ENCODE peak calls at places on chromosome 4, in five cellular contexts. Q is ovary, L is right lobe of liver, D is cardiac muscle cell, W is HCT116. U is an unnamed sample.

GRCh38 chr4:22552802-22553201 is 36.9 kb upstream of the ADGRA3 start:
- DNase-seq in Q (no peak), L (no peak), D (no peak), W (no peak), U (no peak)

GRCh38 chr4:74933562-74934015 is 673 bp downstream of the PARM1 start:
- DNase-seq in Q (no peak), L (no peak), D (peak), W (no peak), U (no peak)

GRCh38 chr4:181796502-181796901 is 446.7 kb upstream of the TENM3 start:
- DNase-seq in Q (no peak), L (no peak), D (no peak), W (no peak), U (peak)

GRCh38 chr4:162582180-162582579 is 418.4 kb upstream of the FSTL5 start:
- DNase-seq in Q (no peak), L (no peak), D (no peak), W (no peak), U (no peak)

GRCh38 chr4:54403700-54404453 is 174.8 kb downstream of the PDGFRA start:
- DNase-seq in Q (no peak), L (no peak), D (no peak), W (no peak), U (no peak)

GRCh38 chr4:87973283-87974169 is 2.0 kb upstream of the SPP1 start:
- DNase-seq in Q (peak), L (peak), D (peak), W (peak), U (no peak)

GRCh38 chr4:182738283-182739047 is 178.7 kb downstream of the DCTD start:
- DNase-seq in Q (no peak), L (no peak), D (no peak), W (no peak), U (no peak)

GRCh38 chr4:122100508-122100907 is 51.6 kb upstream of the BLTP1 start:
- DNase-seq in Q (no peak), L (no peak), D (no peak), W (no peak), U (no peak)

GRCh38 chr4:174105202-174105601 is 178.3 kb downstream of the FBXO8 start:
- DNase-seq in Q (no peak), L (no peak), D (no peak), W (no peak), U (no peak)

GRCh38 chr4:112563431-112564200 is 47.6 kb upstream of the NEUROG2 start:
- DNase-seq in Q (no peak), L (no peak), D (no peak), W (no peak), U (no peak)

GRCh38 chr4:86496094-86497060 is 97.7 kb upstream of the PTPN13 start:
- DNase-seq in Q (peak), L (no peak), D (peak), W (peak), U (no peak)

GRCh38 chr4:106421441-106422296 is 53.1 kb upstream of the GIMD1 start:
- DNase-seq in Q (no peak), L (no peak), D (peak), W (no peak), U (no peak)

GRCh38 chr4:149638073-149638472 is 177.6 kb downstream of the IQCM start:
- DNase-seq in Q (no peak), L (no peak), D (no peak), W (no peak), U (no peak)

GRCh38 chr4:123874044-123874443 is 477.4 kb downstream of the SPRY1 start:
- DNase-seq in Q (no peak), L (no peak), D (no peak), W (no peak), U (no peak)

GRCh38 chr4:155903453-155903852 is at the start of gene TDO2:
- DNase-seq in Q (no peak), L (peak), D (no peak), W (no peak), U (no peak)

GRCh38 chr4:82733636-82734035 is 65.0 kb downstream of the SCD5 start:
- DNase-seq in Q (no peak), L (no peak), D (no peak), W (no peak), U (no peak)

GRCh38 chr4:74206088-74206826 is 48.3 kb downstream of the MTHFD2L start:
- DNase-seq in Q (no peak), L (no peak), D (no peak), W (no peak), U (no peak)

GRCh38 chr4:26061248-26061986 is 147.4 kb downstream of the SMIM20 start:
- DNase-seq in Q (no peak), L (no peak), D (peak), W (peak), U (no peak)

GRCh38 chr4:173273956-173274355 is 60.2 kb downstream of the HMGB2 start:
- DNase-seq in Q (no peak), L (no peak), D (no peak), W (no peak), U (no peak)

GRCh38 chr4:89682808-89683207 is 154.2 kb downstream of the SNCA start:
- DNase-seq in Q (no peak), L (no peak), D (no peak), W (no peak), U (no peak)

GRCh38 chr4:76562161-76562560 is 127.1 kb downstream of the SHROOM3 start:
- DNase-seq in Q (no peak), L (no peak), D (no peak), W (no peak), U (no peak)

GRCh38 chr4:95537181-95537580 is 11.6 kb downstream of the UNC5C start:
- DNase-seq in Q (no peak), L (no peak), D (peak), W (no peak), U (no peak)
- H3K4me3 ChIP-seq in Q (no peak), L (no peak), D (no peak), W (no peak), U (no peak)

GRCh38 chr4:108398836-108399235 is 221.5 kb upstream of the RPL34 start:
- DNase-seq in Q (no peak), L (no peak), D (no peak), W (no peak), U (no peak)

GRCh38 chr4:108398326-108398725 is 222.1 kb upstream of the RPL34 start:
- DNase-seq in Q (no peak), L (no peak), D (no peak), W (no peak), U (no peak)

GRCh38 chr4:108397850-108398249 is 222.5 kb upstream of the RPL34 start:
- DNase-seq in Q (no peak), L (no peak), D (no peak), W (no peak), U (no peak)

GRCh38 chr4:108400309-108400708 is 220.1 kb upstream of the RPL34 start:
- DNase-seq in Q (no peak), L (no peak), D (no peak), W (no peak), U (no peak)

GRCh38 chr4:108399610-108400265 is 220.6 kb upstream of the RPL34 start:
- DNase-seq in Q (no peak), L (no peak), D (no peak), W (no peak), U (no peak)
- H3K27ac ChIP-seq in Q (no peak), L (no peak), D (no peak), W (no peak), U (no peak)

GRCh38 chr4:177380730-177381287 is 61.4 kb downstream of the AGA start:
- DNase-seq in Q (no peak), L (no peak), D (no peak), W (no peak), U (no peak)
- TF ChIP-seq CTCF in Q (no peak), L (no peak), D (no peak), W (peak), U (peak)

DNA sequence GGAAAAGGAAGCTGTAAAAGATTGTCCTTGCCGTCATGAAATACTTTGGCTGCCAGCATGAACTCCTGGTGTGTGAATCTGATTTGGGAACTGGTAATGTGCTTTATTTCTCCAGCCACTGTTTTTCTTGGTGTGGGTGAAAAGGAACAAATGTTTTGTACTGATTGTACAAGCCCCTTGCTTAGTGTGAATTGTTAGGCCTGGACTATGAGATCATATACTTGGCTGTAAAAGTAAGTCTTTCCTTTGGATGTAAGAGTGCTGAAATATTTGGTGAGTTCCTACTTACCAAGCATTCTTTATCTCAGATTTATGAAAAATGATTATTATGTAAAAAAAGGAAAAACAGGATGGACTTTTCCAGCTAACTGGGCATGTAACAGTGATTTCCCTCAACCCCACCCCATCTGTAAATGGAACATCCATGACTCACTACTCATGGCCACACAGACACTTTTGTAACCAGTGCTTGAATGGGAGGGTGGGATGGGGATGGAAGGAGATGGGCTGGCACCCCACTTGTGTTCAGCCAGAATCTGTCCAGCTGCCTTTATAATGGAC is 6.3 kb downstream of the FNIP2 start:
- DNase-seq in Q (no peak), L (no peak), D (no peak), W (no peak), U (no peak)
- H3K4me3 ChIP-seq in Q (no peak), L (no peak), D (no peak), W (no peak), U (no peak)

GRCh38 chr4:10109995-10110670 is 6.5 kb downstream of the WDR1 start:
- DNase-seq in Q (peak), L (no peak), D (no peak), W (no peak), U (no peak)

GRCh38 chr4:10108391-10108790 is 8.2 kb downstream of the WDR1 start:
- DNase-seq in Q (no peak), L (no peak), D (no peak), W (no peak), U (no peak)

GRCh38 chr4:10107111-10108091 is 9.2 kb downstream of the WDR1 start:
- DNase-seq in Q (no peak), L (no peak), D (no peak), W (no peak), U (no peak)

GRCh38 chr4:10111067-10111801 is 5.4 kb downstream of the WDR1 start:
- DNase-seq in Q (no peak), L (no peak), D (no peak), W (no peak), U (no peak)

GRCh38 chr4:10108818-10109783 is 7.5 kb downstream of the WDR1 start:
- DNase-seq in Q (peak), L (no peak), D (no peak), W (no peak), U (no peak)
- H3K27ac ChIP-seq in Q (peak), L (no peak), D (peak), W (no peak), U (peak)

GRCh38 chr4:133921280-133922195 is 280.1 kb downstream of the PABPC4L start:
- DNase-seq in Q (no peak), L (no peak), D (peak), W (no peak), U (no peak)
- TF ChIP-seq CTCF in Q (no peak), L (no peak), D (peak), W (peak), U (peak)

GRCh38 chr4:1491630-1492457 is 85.6 kb upstream of the NKX1-1 start:
- DNase-seq in Q (no peak), L (peak), D (no peak), W (no peak), U (peak)

GRCh38 chr4:1493540-1494287 is 87.5 kb upstream of the NKX1-1 start:
- DNase-seq in Q (no peak), L (no peak), D (no peak), W (no peak), U (no peak)

GRCh38 chr4:1490906-1491629 is 84.8 kb upstream of the NKX1-1 start:
- DNase-seq in Q (no peak), L (peak), D (no peak), W (no peak), U (no peak)

GRCh38 chr4:1494416-1495315 is 88.4 kb upstream of the NKX1-1 start:
- DNase-seq in Q (no peak), L (peak), D (no peak), W (no peak), U (peak)

DNA sequence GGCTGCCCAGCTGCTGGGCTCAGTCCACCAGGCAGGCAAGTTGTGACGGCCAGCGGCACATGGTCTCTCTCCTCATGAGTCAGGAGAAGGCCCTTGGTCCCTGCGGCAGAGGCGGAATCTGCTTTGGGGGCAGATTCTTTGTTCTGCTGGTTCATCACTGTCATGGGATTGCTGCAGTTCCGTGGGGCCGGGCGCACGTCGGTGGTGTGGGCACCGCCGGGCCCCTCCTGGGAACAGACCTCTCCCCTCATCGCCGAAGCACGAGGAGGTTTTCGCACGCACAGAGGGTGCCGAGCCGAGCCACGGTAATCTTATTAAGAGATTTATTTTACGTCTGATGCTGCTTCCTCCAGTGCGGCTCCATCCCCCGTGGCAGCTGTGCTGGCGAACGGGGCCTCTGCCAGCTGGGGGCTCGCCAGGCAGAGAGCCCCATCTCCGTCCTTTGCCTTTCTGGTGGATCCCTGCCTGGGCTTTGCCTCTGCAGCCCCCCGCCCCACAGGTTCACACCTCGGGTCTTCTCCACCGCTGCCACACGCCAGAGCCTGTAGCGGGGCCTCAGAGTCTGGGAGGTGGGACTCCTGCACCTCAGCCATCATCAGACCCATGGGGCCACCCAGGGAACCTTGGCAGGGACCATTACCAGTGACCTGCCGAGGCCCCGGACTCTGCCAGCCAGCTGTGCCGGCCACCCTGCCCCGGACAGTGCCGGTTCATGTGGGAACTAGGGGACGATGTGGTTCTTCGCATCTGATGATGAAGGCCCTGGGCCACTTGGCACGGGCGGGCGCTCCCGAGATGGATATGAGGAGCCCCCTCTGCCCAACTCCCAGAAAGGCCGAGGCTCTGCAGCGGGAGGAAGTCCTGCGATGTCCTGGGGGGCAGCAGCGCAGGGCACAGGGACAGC is 86.6 kb upstream of the NKX1-1 start:
- DNase-seq in Q (no peak), L (peak), D (no peak), W (no peak), U (peak)
- H3K4me3 ChIP-seq in Q (no peak), L (no peak), D (no peak), W (no peak), U (no peak)